ENCODE peak calls at places on chromosomes 6 and 20, in seven cellular contexts. One of them, this sample, is unnamed.
A peak's percentile ranks its signal among the peaks of the same experiment; 100 is the strongest.

GRCh38 chr6:12769556-12770255 is 53.1 kb downstream of the PHACTR1 start:
- DNase-seq in prostate gland: no peak
- DNase-seq in mammary epithelial cell: no peak
- DNase-seq in tibial artery: no peak
- DNase-seq in tibial nerve: no peak
- DNase-seq in neuronal stem cell: no peak
- DNase-seq in cardiac muscle cell: no peak
- DNase-seq in this sample: no peak

GRCh38 chr6:14638932-14639875 is 521.6 kb downstream of the CD83 start:
- DNase-seq in tibial artery: no peak
- DNase-seq in cardiac muscle cell: no peak
- DNase-seq in neuronal stem cell: peak; percentile 33
- DNase-seq in prostate gland: no peak
- DNase-seq in tibial nerve: no peak
- DNase-seq in mammary epithelial cell: no peak
- DNase-seq in this sample: no peak

GRCh38 chr6:170032197-170032596 is 258.7 kb downstream of the DLL1 start:
- DNase-seq in neuronal stem cell: no peak
- DNase-seq in mammary epithelial cell: no peak
- DNase-seq in tibial nerve: no peak
- DNase-seq in tibial artery: peak; percentile 15
- DNase-seq in cardiac muscle cell: no peak
- DNase-seq in prostate gland: no peak
- DNase-seq in this sample: peak; percentile 25

GRCh38 chr6:122068291-122068769 is 331.1 kb upstream of the HSF2 start:
- DNase-seq in prostate gland: no peak
- DNase-seq in tibial nerve: no peak
- DNase-seq in cardiac muscle cell: no peak
- DNase-seq in neuronal stem cell: no peak
- DNase-seq in mammary epithelial cell: no peak
- DNase-seq in tibial artery: no peak
- DNase-seq in this sample: no peak

GRCh38 chr6:134002821-134003220 is 49.6 kb downstream of the SLC2A12 start:
- DNase-seq in prostate gland: no peak
- DNase-seq in tibial nerve: no peak
- DNase-seq in mammary epithelial cell: peak; percentile 66
- DNase-seq in cardiac muscle cell: no peak
- DNase-seq in tibial artery: no peak
- DNase-seq in neuronal stem cell: no peak
- DNase-seq in this sample: no peak

GRCh38 chr20:36128463-36129176 is 25.9 kb upstream of the EPB41L1 start:
- DNase-seq in neuronal stem cell: no peak
- DNase-seq in prostate gland: no peak
- DNase-seq in mammary epithelial cell: peak; percentile 46
- DNase-seq in cardiac muscle cell: no peak
- DNase-seq in tibial artery: no peak
- DNase-seq in tibial nerve: peak; percentile 39
- DNase-seq in this sample: no peak

GRCh38 chr6:99997141-99997540 is 3.1 kb upstream of the MCHR2 start:
- DNase-seq in prostate gland: no peak
- DNase-seq in neuronal stem cell: no peak
- DNase-seq in mammary epithelial cell: peak; percentile 51
- DNase-seq in cardiac muscle cell: no peak
- DNase-seq in tibial nerve: no peak
- DNase-seq in tibial artery: no peak
- DNase-seq in this sample: no peak

GRCh38 chr20:62711703-62712101 is 3.1 kb downstream of the NTSR1 start:
- DNase-seq in prostate gland: no peak
- DNase-seq in neuronal stem cell: no peak
- DNase-seq in tibial nerve: no peak
- DNase-seq in tibial artery: no peak
- DNase-seq in mammary epithelial cell: no peak
- DNase-seq in cardiac muscle cell: no peak
- DNase-seq in this sample: no peak

GRCh38 chr6:143575440-143575839 is 63.9 kb upstream of the FUCA2 start:
- DNase-seq in prostate gland: peak; percentile 66
- DNase-seq in cardiac muscle cell: peak; percentile 68
- DNase-seq in tibial artery: peak; percentile 39
- DNase-seq in neuronal stem cell: peak; percentile 65
- DNase-seq in mammary epithelial cell: peak; percentile 61
- DNase-seq in tibial nerve: no peak
- DNase-seq in this sample: no peak

GRCh38 chr6:106546322-106547052 is 82.8 kb downstream of the RTN4IP1 start:
- DNase-seq in neuronal stem cell: no peak
- DNase-seq in tibial nerve: no peak
- DNase-seq in cardiac muscle cell: no peak
- DNase-seq in mammary epithelial cell: peak; percentile 92
- DNase-seq in tibial artery: no peak
- DNase-seq in prostate gland: no peak
- DNase-seq in this sample: peak; percentile 73

GRCh38 chr20:19460386-19460785 is 247.9 kb downstream of the SLC24A3 start:
- DNase-seq in prostate gland: no peak
- DNase-seq in mammary epithelial cell: no peak
- DNase-seq in cardiac muscle cell: no peak
- DNase-seq in tibial artery: no peak
- DNase-seq in neuronal stem cell: no peak
- DNase-seq in tibial nerve: no peak
- DNase-seq in this sample: no peak

GRCh38 chr6:14810021-14810420 is 435.8 kb upstream of the JARID2 start:
- DNase-seq in neuronal stem cell: no peak
- DNase-seq in mammary epithelial cell: no peak
- DNase-seq in cardiac muscle cell: no peak
- DNase-seq in prostate gland: no peak
- DNase-seq in tibial artery: no peak
- DNase-seq in tibial nerve: no peak
- DNase-seq in this sample: no peak

GRCh38 chr6:138476116-138476515 is 23.2 kb downstream of the NHSL1 start:
- DNase-seq in cardiac muscle cell: no peak
- DNase-seq in tibial artery: no peak
- DNase-seq in tibial nerve: no peak
- DNase-seq in prostate gland: no peak
- DNase-seq in neuronal stem cell: no peak
- DNase-seq in mammary epithelial cell: no peak
- DNase-seq in this sample: no peak

GRCh38 chr6:166767191-166767590 is 140.1 kb upstream of the RPS6KA2 start:
- DNase-seq in prostate gland: no peak
- DNase-seq in tibial nerve: no peak
- DNase-seq in neuronal stem cell: no peak
- DNase-seq in mammary epithelial cell: no peak
- DNase-seq in tibial artery: no peak
- DNase-seq in cardiac muscle cell: no peak
- DNase-seq in this sample: no peak

GRCh38 chr6:39855356-39855995 is 63.3 kb downstream of the DAAM2 start:
- DNase-seq in prostate gland: no peak
- DNase-seq in tibial artery: no peak
- DNase-seq in cardiac muscle cell: no peak
- DNase-seq in tibial nerve: no peak
- DNase-seq in mammary epithelial cell: no peak
- DNase-seq in neuronal stem cell: no peak
- DNase-seq in this sample: no peak

GRCh38 chr6:89432875-89433636 is at the start of gene ANKRD6:
- DNase-seq in tibial artery: peak; percentile 76
- DNase-seq in neuronal stem cell: peak; percentile 80
- DNase-seq in cardiac muscle cell: peak; percentile 87
- DNase-seq in tibial nerve: peak; percentile 72
- DNase-seq in prostate gland: peak; percentile 66
- DNase-seq in mammary epithelial cell: peak; percentile 61
- DNase-seq in this sample: no peak

GRCh38 chr20:51311636-51312479 is 230.7 kb downstream of the NFATC2 start:
- DNase-seq in cardiac muscle cell: peak; percentile 67
- DNase-seq in neuronal stem cell: no peak
- DNase-seq in mammary epithelial cell: peak; percentile 33
- DNase-seq in tibial nerve: no peak
- DNase-seq in prostate gland: peak; percentile 44
- DNase-seq in tibial artery: no peak
- DNase-seq in this sample: no peak

GRCh38 chr20:8523684-8524083 is 391.6 kb downstream of the PLCB1 start:
- DNase-seq in prostate gland: no peak
- DNase-seq in tibial artery: no peak
- DNase-seq in neuronal stem cell: no peak
- DNase-seq in cardiac muscle cell: peak; percentile 24
- DNase-seq in mammary epithelial cell: no peak
- DNase-seq in tibial nerve: no peak
- DNase-seq in this sample: no peak

GRCh38 chr20:61889659-61890058 is 176.0 kb downstream of the TAF4 start:
- DNase-seq in tibial nerve: no peak
- DNase-seq in cardiac muscle cell: no peak
- DNase-seq in mammary epithelial cell: no peak
- DNase-seq in prostate gland: no peak
- DNase-seq in tibial artery: no peak
- DNase-seq in neuronal stem cell: no peak
- DNase-seq in this sample: no peak

GRCh38 chr20:25867776-25868649 is 171.4 kb upstream of the ZNF337 start:
- DNase-seq in tibial nerve: no peak
- DNase-seq in tibial artery: peak; percentile 75
- DNase-seq in prostate gland: peak; percentile 48
- DNase-seq in mammary epithelial cell: peak; percentile 59
- DNase-seq in neuronal stem cell: no peak
- DNase-seq in cardiac muscle cell: peak; percentile 84
- DNase-seq in this sample: no peak

GRCh38 chr6:132320007-132320406 is 81.3 kb downstream of the MOXD1 start:
- DNase-seq in prostate gland: no peak
- DNase-seq in tibial nerve: no peak
- DNase-seq in cardiac muscle cell: no peak
- DNase-seq in neuronal stem cell: no peak
- DNase-seq in mammary epithelial cell: peak; percentile 30
- DNase-seq in tibial artery: no peak
- DNase-seq in this sample: no peak

GRCh38 chr6:70325009-70325408 is 22.1 kb upstream of the COL9A1 start:
- DNase-seq in tibial artery: no peak
- DNase-seq in neuronal stem cell: no peak
- DNase-seq in prostate gland: no peak
- DNase-seq in mammary epithelial cell: no peak
- DNase-seq in tibial nerve: no peak
- DNase-seq in cardiac muscle cell: no peak
- DNase-seq in this sample: no peak

GRCh38 chr6:70327036-70327435 is 24.2 kb upstream of the COL9A1 start:
- DNase-seq in cardiac muscle cell: no peak
- DNase-seq in prostate gland: no peak
- DNase-seq in neuronal stem cell: peak; percentile 48
- DNase-seq in tibial artery: no peak
- DNase-seq in tibial nerve: no peak
- DNase-seq in mammary epithelial cell: no peak
- DNase-seq in this sample: no peak
- H3K27ac ChIP-seq in cardiac muscle cell: no peak overlapping the region
- H3K27ac ChIP-seq in prostate gland: no peak overlapping the region
- H3K27ac ChIP-seq in neuronal stem cell: no peak overlapping the region
- H3K27ac ChIP-seq in tibial artery: no peak overlapping the region
- H3K27ac ChIP-seq in tibial nerve: no peak overlapping the region
- H3K27ac ChIP-seq in mammary epithelial cell: no peak overlapping the region
- H3K27ac ChIP-seq in this sample: no peak overlapping the region

DNA sequence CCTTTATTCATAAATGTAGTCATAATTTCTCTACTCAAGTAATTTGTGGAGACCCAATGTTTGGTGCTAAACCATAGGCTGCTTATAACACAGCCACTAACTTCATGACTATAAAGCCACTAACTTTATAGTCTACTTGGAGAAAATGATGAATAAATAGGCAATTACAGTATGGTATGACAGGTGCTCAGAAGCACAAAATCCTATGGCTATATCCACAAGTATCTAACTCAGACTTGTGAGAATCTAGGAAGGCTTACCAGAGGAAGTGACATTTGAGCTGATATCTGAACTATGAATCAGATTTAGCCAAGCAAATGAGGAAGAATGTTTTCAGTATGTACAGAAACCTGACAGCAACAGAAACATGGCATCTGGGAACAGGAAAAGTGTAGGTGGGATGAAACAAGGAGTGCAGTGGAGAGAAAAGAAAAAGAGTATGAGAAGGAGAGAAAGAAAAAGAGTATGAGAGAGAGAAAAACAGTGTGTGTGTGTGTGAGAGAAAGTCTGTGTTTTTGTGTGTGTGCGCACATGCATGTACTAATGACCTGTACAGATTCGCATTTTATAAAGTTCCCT is 59.9 kb downstream of the REV3L start:
- DNase-seq in prostate gland: no peak
- DNase-seq in tibial nerve: no peak
- DNase-seq in neuronal stem cell: no peak
- DNase-seq in cardiac muscle cell: no peak
- DNase-seq in mammary epithelial cell: peak; percentile 23
- DNase-seq in tibial artery: no peak
- DNase-seq in this sample: no peak
- H3K4me1 ChIP-seq in prostate gland: no peaks in the 10 kb centered on the region
- H3K4me1 ChIP-seq in tibial nerve: no peaks in the 10 kb centered on the region
- H3K4me1 ChIP-seq in neuronal stem cell: peaks cover 5% of the 10 kb centered on the region
- H3K4me1 ChIP-seq in cardiac muscle cell: peaks cover 30% of the 10 kb centered on the region
- H3K4me1 ChIP-seq in mammary epithelial cell: peaks cover 54% of the 10 kb centered on the region
- H3K4me1 ChIP-seq in tibial artery: peaks cover 29% of the 10 kb centered on the region
- H3K4me1 ChIP-seq in this sample: peaks cover 14% of the 10 kb centered on the region

GRCh38 chr20:835220-836045 is 1.9 kb downstream of the FAM110A start:
- DNase-seq in mammary epithelial cell: no peak
- DNase-seq in neuronal stem cell: no peak
- DNase-seq in tibial artery: no peak
- DNase-seq in prostate gland: no peak
- DNase-seq in cardiac muscle cell: peak; percentile 63
- DNase-seq in tibial nerve: no peak
- DNase-seq in this sample: no peak
- H3K27ac ChIP-seq in mammary epithelial cell: no peak overlapping the region
- H3K27ac ChIP-seq in neuronal stem cell: no peak overlapping the region
- H3K27ac ChIP-seq in tibial artery: no peak overlapping the region
- H3K27ac ChIP-seq in prostate gland: no peak overlapping the region
- H3K27ac ChIP-seq in cardiac muscle cell: peak overlapping the region; percentile 72
- H3K27ac ChIP-seq in tibial nerve: no peak overlapping the region
- H3K27ac ChIP-seq in this sample: peak overlapping the region; percentile 0

GRCh38 chr20:46007671-46008070 is 1.0 kb upstream of the MMP9 start:
- DNase-seq in tibial nerve: no peak
- DNase-seq in prostate gland: no peak
- DNase-seq in tibial artery: no peak
- DNase-seq in cardiac muscle cell: no peak
- DNase-seq in neuronal stem cell: no peak
- DNase-seq in mammary epithelial cell: no peak
- DNase-seq in this sample: no peak

GRCh38 chr20:46004187-46004586 is 4.5 kb upstream of the MMP9 start:
- DNase-seq in prostate gland: no peak
- DNase-seq in neuronal stem cell: no peak
- DNase-seq in tibial nerve: no peak
- DNase-seq in tibial artery: peak; percentile 56
- DNase-seq in mammary epithelial cell: no peak
- DNase-seq in cardiac muscle cell: no peak
- DNase-seq in this sample: no peak

GRCh38 chr20:46006964-46007363 is 1.7 kb upstream of the MMP9 start:
- DNase-seq in neuronal stem cell: no peak
- DNase-seq in prostate gland: no peak
- DNase-seq in tibial nerve: no peak
- DNase-seq in cardiac muscle cell: no peak
- DNase-seq in mammary epithelial cell: no peak
- DNase-seq in tibial artery: no peak
- DNase-seq in this sample: no peak

GRCh38 chr20:46004813-46005505 is 3.7 kb upstream of the MMP9 start:
- DNase-seq in tibial artery: peak; percentile 68
- DNase-seq in tibial nerve: no peak
- DNase-seq in mammary epithelial cell: peak; percentile 86
- DNase-seq in neuronal stem cell: no peak
- DNase-seq in cardiac muscle cell: no peak
- DNase-seq in prostate gland: no peak
- DNase-seq in this sample: peak; percentile 69

DNA sequence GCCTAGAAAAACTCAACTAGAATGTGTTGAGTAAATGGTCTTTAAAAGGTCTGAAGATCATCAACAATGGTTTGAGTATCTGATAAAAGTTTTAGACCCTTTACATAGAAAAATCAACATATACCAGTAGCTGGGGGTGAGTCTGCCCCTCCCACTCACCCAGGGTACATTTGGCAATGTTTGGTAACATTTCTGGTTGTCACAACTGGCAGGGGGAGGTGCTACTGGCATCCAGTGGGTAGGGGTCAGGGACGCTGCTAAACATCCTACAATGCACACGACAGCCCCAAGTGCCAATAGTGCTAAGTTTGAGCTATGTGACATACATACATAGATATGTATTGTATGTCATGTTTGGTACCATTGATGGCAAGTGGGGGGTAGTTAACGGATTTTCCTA is 2.7 kb upstream of the MMP9 start:
- DNase-seq in prostate gland: no peak
- DNase-seq in tibial nerve: no peak
- DNase-seq in neuronal stem cell: no peak
- DNase-seq in mammary epithelial cell: no peak
- DNase-seq in tibial artery: no peak
- DNase-seq in cardiac muscle cell: no peak
- DNase-seq in this sample: no peak
- H3K4me1 ChIP-seq in prostate gland: no peaks in the 10 kb centered on the region
- H3K4me1 ChIP-seq in tibial nerve: no peaks in the 10 kb centered on the region
- H3K4me1 ChIP-seq in neuronal stem cell: peaks cover 8% of the 10 kb centered on the region
- H3K4me1 ChIP-seq in mammary epithelial cell: peaks cover 30% of the 10 kb centered on the region
- H3K4me1 ChIP-seq in tibial artery: no peaks in the 10 kb centered on the region
- H3K4me1 ChIP-seq in cardiac muscle cell: peaks cover under 1% of the 10 kb centered on the region
- H3K4me1 ChIP-seq in this sample: no peaks in the 10 kb centered on the region

This sample was measured in ascending aorta.